ENCODE peak calls at places on chromosome 3, in four cellular contexts. W, V, I and J are unnamed samples.

GRCh38 chr3:58528629-58529028 is 8.4 kb downstream of the ACOX2 start:
- DNase-seq in W (no peak), V (no peak), I (no peak), J (no peak)

GRCh38 chr3:49351521-49352011 is 6.6 kb downstream of the GPX1 start:
- DNase-seq in V (no peak), I (peak), W (no peak), J (no peak)

GRCh38 chr3:20405731-20406130 is 219.7 kb upstream of the SGO1 start:
- DNase-seq in V (no peak), W (no peak), I (no peak), J (no peak)

GRCh38 chr3:151875759-151876158 is 2.3 kb downstream of the SUCNR1 start:
- DNase-seq in I (peak), V (no peak), W (no peak), J (no peak)

GRCh38 chr3:10528046-10528445 is 22.7 kb upstream of the ATP2B2 start:
- DNase-seq in W (peak), I (no peak), V (no peak), J (peak)

GRCh38 chr3:69181592-69182211 is 59.3 kb upstream of the LMOD3 start:
- DNase-seq in V (no peak), W (no peak), I (no peak), J (no peak)

GRCh38 chr3:143170676-143171075 is 51.1 kb downstream of the CHST2 start:
- DNase-seq in I (peak), V (no peak), W (no peak), J (no peak)

GRCh38 chr3:40237892-40238571 is 71.5 kb upstream of the EIF1B start:
- DNase-seq in I (no peak), W (no peak), V (no peak), J (no peak)

GRCh38 chr3:180102134-180102533 is 65.4 kb upstream of the PEX5L start:
- DNase-seq in V (no peak), I (no peak), W (no peak), J (no peak)

GRCh38 chr3:133386876-133387275 is 13.0 kb upstream of the BFSP2 start:
- DNase-seq in W (no peak), I (no peak), V (no peak), J (no peak)
- TF ChIP-seq CTCF in W (no peak), I (no peak), V (peak), J (no peak)

GRCh38 chr3:57281710-57282109 is 10.8 kb downstream of the ASB14 start:
- DNase-seq in I (no peak), W (no peak), V (no peak), J (no peak)
- TF ChIP-seq CTCF in I (no peak), W (no peak), V (no peak), J (no peak)

DNA sequence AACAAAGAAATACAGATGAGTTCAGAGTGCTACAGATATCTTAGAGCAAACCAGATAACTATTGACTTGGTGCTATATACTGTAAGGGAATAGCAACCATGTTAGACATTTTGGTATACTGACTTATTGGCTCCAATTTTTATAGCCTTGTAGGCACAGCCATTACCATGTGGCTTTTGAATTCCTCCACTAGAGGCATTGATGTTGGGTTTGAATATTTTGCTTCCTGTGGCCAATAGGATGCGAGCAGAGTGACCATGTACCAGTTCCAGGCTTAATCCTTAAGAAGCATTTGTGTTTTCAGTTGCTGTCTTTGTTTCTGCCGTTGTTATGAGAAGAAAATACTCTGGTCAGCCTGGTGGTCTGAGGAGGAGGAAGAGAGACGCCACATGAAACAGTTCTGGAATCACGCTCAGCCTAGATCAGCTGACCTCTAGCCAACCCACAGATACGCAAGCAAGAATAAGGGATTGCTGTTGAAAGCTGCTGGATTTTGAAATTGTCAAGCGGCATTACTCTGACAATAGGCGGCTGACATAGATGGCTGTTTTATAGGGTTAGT is 109.4 kb upstream of the TNIK start:
- DNase-seq in V (no peak), I (no peak), W (no peak), J (no peak)
- TF ChIP-seq CTCF in V (peak), I (no peak), W (no peak), J (no peak)

GRCh38 chr3:196985954-196986885 is 17.6 kb upstream of the PIGZ start:
- DNase-seq in W (no peak), V (no peak), I (no peak), J (no peak)
- TF ChIP-seq CTCF in W (no peak), V (peak), I (no peak), J (no peak)

GRCh38 chr3:183826854-183827253 is 1.5 kb upstream of the MAP6D1 start:
- DNase-seq in W (no peak), I (no peak), V (no peak), J (no peak)

GRCh38 chr3:183826448-183826847 is 1.1 kb upstream of the MAP6D1 start:
- DNase-seq in I (no peak), W (no peak), V (no peak), J (no peak)

GRCh38 chr3:183824761-183825379 is 507 bp downstream of the MAP6D1 start:
- DNase-seq in V (peak), I (no peak), W (peak), J (no peak)

GRCh38 chr3:183823963-183824362 is 1.4 kb downstream of the MAP6D1 start:
- DNase-seq in V (no peak), W (no peak), I (no peak), J (no peak)

GRCh38 chr3:183825380-183826161 is at the start of gene MAP6D1:
- DNase-seq in I (peak), W (peak), V (peak), J (peak)
- TF ChIP-seq CTCF in I (peak), W (no peak), V (peak), J (no peak)